ENCODE peak calls at places on chromosomes 5 and 9, in nine cellular contexts. X is K562, L is stomach, R is endothelial cell of umbilical vein, H is upper lobe of left lung, N is GM12892, C is GM12891, F is transverse colon, B is HCT116. K is an unnamed sample.

GRCh38 chr5:134148316-134148715 is 28.4 kb downstream of the SKP1 start:
- DNase-seq in H (no peak), C (no peak), X (no peak), R (no peak), B (no peak), N (no peak), F (no peak), L (peak), K (no peak)

GRCh38 chr5:91283899-91284298 is 99.2 kb downstream of the ARRDC3 start:
- DNase-seq in H (no peak), N (no peak), F (no peak), R (peak), B (peak), L (no peak), X (no peak), C (no peak), K (no peak)

GRCh38 chr5:175386526-175386925 is 57.5 kb downstream of the DRD1 start:
- DNase-seq in R (no peak), H (no peak), B (no peak), N (no peak), F (no peak), C (no peak), L (no peak), X (no peak), K (no peak)

GRCh38 chr5:124790261-124790894 is 43.9 kb upstream of the ZNF608 start:
- DNase-seq in F (no peak), H (no peak), C (no peak), N (no peak), X (no peak), R (peak), B (no peak), L (no peak), K (no peak)

GRCh38 chr5:41843456-41844112 is 26.6 kb downstream of the OXCT1 start:
- DNase-seq in H (no peak), F (peak), R (peak), B (peak), C (no peak), L (no peak), X (peak), N (no peak), K (no peak)

GRCh38 chr9:33165263-33166151 is 1.6 kb downstream of the B4GALT1 start:
- DNase-seq in R (peak), X (peak), H (peak), B (no peak), L (peak), C (no peak), N (no peak), F (peak), K (no peak)

GRCh38 chr9:14522627-14523379 is 170.4 kb downstream of the ZDHHC21 start:
- DNase-seq in B (no peak), L (no peak), N (no peak), F (no peak), X (peak), C (no peak), R (no peak), H (peak), K (no peak)

GRCh38 chr5:54774281-54775171 is 210.9 kb downstream of the ESM1 start:
- DNase-seq in F (peak), R (peak), L (peak), X (no peak), B (no peak), C (no peak), H (peak), N (no peak), K (peak)

GRCh38 chr9:89413963-89414638 is 83.8 kb downstream of the SEMA4D start:
- DNase-seq in B (no peak), R (no peak), L (no peak), H (no peak), F (no peak), C (no peak), X (no peak), N (no peak), K (no peak)

GRCh38 chr5:131792900-131793299 is 3.9 kb downstream of the FNIP1 start:
- DNase-seq in N (no peak), R (no peak), F (no peak), B (no peak), L (no peak), C (no peak), X (no peak), H (no peak), K (no peak)

DNA sequence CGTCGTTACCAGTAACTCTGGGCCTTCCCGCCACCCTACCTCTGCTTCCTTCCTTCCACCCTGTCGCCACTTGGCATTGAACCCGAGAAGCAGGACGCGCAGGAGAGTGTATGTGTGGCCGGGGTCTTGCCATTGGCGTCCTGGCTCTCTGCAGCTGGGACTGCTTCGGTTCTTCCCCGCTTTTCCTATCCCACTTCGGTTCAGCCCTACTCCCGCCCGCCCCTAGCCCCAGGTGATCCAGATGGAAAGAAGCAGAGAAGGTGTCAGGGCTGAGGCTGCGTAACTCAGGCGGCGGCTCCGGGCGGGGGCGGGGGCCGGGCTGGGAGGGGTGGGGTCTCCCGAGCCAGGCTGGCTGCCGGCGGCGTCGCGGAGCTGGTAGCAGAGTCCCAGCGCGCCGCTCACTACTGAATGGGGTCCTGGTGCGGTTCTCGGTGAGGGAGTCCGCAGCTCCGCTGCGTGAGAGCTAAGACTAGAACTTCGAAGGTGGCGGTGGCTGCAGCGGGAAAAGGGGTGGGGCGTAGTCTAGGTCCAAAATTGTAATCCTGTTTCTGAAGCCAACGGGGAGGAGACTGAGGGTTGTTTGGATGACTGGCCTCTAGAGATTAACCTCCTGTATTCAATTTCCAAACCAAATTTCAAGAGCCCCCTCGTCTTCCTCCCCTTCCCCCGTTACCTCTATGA is 1.3 kb downstream of the PRR16 start:
- DNase-seq in B (no peak), N (no peak), L (no peak), X (peak), R (no peak), H (peak), C (no peak), F (peak), K (peak)
- TF ChIP-seq POLR2A in B (no peak), N (no peak), L (no peak), X (no peak), R (no peak), H (no peak), C (no peak), F (no peak), K (no peak)

GRCh38 chr9:109013678-109014145 is 413 bp upstream of the CTNNAL1 start:
- DNase-seq in B (no peak), F (no peak), X (no peak), R (no peak), L (no peak), N (no peak), C (no peak), H (no peak), K (no peak)

GRCh38 chr9:109010676-109011655 is 2.3 kb downstream of the CTNNAL1 start:
- DNase-seq in R (peak), N (peak), F (peak), H (peak), C (no peak), L (no peak), X (no peak), B (peak), K (no peak)

GRCh38 chr9:109014267-109015025 is 1.1 kb upstream of the CTNNAL1 start:
- DNase-seq in C (no peak), H (peak), B (no peak), L (no peak), R (peak), X (no peak), N (no peak), F (peak), K (no peak)

GRCh38 chr9:109012876-109013677 is at the start of gene CTNNAL1:
- DNase-seq in C (peak), X (peak), B (peak), N (peak), F (peak), L (peak), R (peak), H (peak), K (peak)

GRCh38 chr9:109012009-109012875 is 1.1 kb downstream of the CTNNAL1 start:
- DNase-seq in R (peak), F (peak), L (peak), H (peak), X (no peak), N (peak), B (peak), C (peak), K (peak)
- TF ChIP-seq POLR2AphosphoS5 in R (no peak), F (peak), L (peak), H (no peak), X (no peak), N (no peak), B (peak), C (no peak), K (peak)

DNA sequence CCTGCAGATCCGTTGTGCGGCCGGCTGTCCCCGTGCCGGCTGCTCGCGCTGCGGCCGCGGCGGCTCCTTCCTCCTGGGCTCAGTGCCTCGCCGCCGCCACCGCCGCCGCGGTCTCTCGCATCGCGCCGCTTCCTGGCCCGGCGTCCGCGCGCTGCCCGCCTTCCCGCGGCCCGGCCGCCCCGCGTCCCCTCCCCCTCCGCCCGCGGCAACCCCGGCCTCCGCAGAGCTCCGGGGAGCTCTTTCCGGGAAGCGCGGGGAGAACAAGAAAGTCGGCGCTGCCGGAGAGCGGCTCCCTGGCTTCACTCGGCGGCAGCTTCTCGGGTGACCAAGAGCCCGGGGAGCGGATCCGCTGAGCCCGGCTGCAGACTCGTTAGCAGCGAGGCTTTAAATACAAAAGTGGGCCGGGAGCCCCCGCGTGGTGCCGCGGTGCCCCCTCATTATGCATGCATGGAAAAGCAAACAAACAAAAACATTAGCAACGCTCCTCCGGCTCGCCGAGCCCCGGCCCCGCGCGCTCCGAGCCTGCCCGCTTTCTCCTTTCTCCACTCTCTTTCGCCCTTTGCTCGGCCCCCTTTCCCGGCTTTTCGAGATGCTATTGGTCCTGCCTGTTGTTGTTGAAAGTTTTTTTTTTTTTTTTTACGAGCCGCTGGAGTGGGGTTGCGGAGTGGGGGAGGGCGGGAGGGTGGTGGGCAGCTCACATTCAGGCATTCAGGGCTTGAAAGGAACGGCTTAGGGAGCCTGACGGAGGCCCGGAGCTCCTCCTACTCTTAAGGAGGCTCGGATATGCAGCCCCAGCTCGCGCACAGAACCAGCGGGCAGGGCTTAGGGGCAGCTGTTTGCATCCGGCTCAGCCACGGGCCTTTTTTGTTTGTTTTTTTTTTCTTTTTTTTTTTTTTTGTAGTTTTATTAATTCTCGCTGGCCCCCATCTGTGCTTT is at the start of gene GAS1:
- DNase-seq in R (peak), X (peak), N (peak), L (peak), C (peak), H (peak), B (peak), F (peak), K (peak)
- TF ChIP-seq POLR2A in R (no peak), X (no peak), N (no peak), L (no peak), C (no peak), H (no peak), B (no peak), F (no peak), K (no peak)

DNA sequence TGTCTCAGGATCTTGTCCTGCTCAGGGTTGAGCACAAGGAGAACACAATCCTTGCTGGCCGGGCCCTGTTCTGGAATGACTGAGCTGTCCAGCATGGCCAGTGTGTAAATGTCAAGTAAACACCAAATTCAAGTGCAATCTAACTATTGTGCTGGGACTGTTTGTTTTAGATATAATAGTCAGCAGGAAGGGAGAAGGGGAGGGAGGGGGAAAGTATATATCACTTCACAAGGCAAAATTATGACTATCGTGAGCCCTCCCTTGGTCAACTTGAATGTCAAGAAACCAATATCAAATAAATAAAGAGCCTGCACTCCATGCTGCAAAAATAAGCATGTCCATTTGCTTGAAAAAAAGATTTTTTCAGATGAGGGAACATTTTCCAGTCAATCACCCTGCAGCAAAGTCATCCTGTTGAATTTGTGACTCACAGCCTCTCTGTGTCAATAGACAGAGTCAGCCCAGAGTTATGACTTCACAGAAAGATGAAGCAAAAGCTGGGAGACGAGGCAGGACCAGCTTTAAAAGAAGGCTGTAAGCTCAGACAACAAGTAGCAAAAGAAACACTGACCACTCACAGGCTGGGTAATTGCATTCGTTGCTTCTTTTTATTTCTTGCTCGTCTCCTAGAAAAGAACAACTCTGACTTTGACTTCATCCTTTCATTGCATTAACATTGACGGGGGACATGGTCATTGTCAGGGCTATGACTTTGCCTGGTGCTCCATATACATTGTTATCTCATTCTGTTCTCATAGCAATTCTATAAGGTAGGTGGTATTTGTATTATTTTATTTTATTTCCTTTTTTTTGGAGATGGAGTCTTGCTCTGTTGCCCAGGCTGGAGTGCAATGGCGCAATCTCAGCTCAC is 15.3 kb upstream of the KLF4 start:
- DNase-seq in R (peak), L (peak), X (no peak), C (no peak), B (no peak), N (no peak), H (peak), F (peak), K (no peak)
- TF ChIP-seq POLR2AphosphoS5 in R (peak), L (no peak), X (no peak), C (no peak), B (no peak), N (no peak), H (no peak), F (peak), K (no peak)

DNA sequence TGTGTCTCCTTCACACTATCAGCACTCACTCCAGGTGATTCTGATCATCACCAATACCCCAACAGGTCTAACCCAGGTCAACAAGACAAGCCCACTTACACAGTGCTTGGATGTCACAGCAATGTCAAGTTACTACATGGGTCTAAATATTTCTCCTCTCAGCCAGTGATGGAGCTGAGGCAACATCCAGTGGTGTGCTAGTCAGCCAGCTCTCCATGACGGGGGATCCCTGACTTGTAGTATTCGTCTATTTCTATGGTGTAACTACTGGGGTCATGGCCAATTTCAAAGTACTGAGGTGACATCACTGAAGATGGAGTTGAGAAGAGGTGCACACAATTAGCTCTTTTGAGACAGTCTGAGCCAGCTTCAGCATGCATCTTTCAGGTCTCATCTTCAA is 31.1 kb downstream of the ADRB2 start:
- DNase-seq in X (no peak), C (no peak), R (no peak), N (no peak), B (no peak), F (no peak), L (no peak), H (no peak), K (no peak)
- TF ChIP-seq POLR2A in X (no peak), C (no peak), R (no peak), N (no peak), B (no peak), F (no peak), L (no peak), H (no peak), K (no peak)